ENCODE peak calls at places on chromosomes 16 and 17, in six cellular contexts. S, K, D, T, M and N are unnamed samples.

GRCh38 chr17:77131919-77132318 is 8.8 kb upstream of the SEC14L1 start:
- DNase-seq in K (no peak), M (no peak), S (no peak), T (no peak), D (no peak), N (no peak)

GRCh38 chr16:61564741-61565140 is 471.5 kb downstream of the CDH8 start:
- DNase-seq in S (no peak), D (no peak), M (no peak), K (no peak), T (no peak), N (no peak)

GRCh38 chr16:17964196-17964595 is 372.3 kb downstream of the NPIPA8 start:
- DNase-seq in S (no peak), K (no peak), D (no peak), M (no peak), T (no peak), N (no peak)

GRCh38 chr16:23420011-23420410 is 33.0 kb downstream of the COG7 start:
- DNase-seq in D (no peak), K (no peak), T (no peak), M (no peak), S (no peak), N (no peak)

GRCh38 chr17:71460943-71461342 is 659.9 kb upstream of the SOX9 start:
- DNase-seq in D (peak; percentile 43), K (no peak), T (no peak), S (no peak), M (no peak), N (no peak)

GRCh38 chr16:57444711-57445110 is 2.5 kb downstream of the CIAPIN1 start:
- DNase-seq in M (no peak), D (no peak), S (no peak), T (no peak), K (no peak), N (no peak)

GRCh38 chr16:11768850-11769249 is 26.2 kb upstream of the TXNDC11 start:
- DNase-seq in S (no peak), K (no peak), D (no peak), M (peak; percentile 29), T (no peak), N (no peak)

GRCh38 chr17:71516149-71516548 is 604.7 kb upstream of the SOX9 start:
- DNase-seq in M (no peak), D (no peak), T (no peak), K (no peak), S (no peak), N (peak; percentile 15)

GRCh38 chr17:51231999-51232398 is 27.9 kb downstream of the MBTD1 start:
- DNase-seq in K (no peak), S (no peak), M (no peak), D (no peak), T (no peak), N (no peak)

GRCh38 chr17:1110844-1111598 is 68.8 kb downstream of the ABR start:
- DNase-seq in D (no peak), K (no peak), S (no peak), M (no peak), T (no peak), N (no peak)

GRCh38 chr17:35214192-35214591 is 20.0 kb upstream of the SLC35G3 start:
- DNase-seq in K (no peak), M (no peak), S (no peak), T (peak; percentile 79), D (no peak), N (no peak)

GRCh38 chr17:65627892-65628622 is 66.6 kb upstream of the AXIN2 start:
- DNase-seq in S (peak; percentile 58), T (no peak), M (no peak), D (no peak), K (peak; percentile 80), N (peak; percentile 75)